ENCODE peak calls at places on chromosomes 1 and 21, in five cellular contexts. F, J, Y, C and A are unnamed samples.

GRCh38 chr1:183022202-183023145 is 746 bp upstream of the LAMC1 start:
- DNase-seq in Y (peak), F (peak), C (peak), J (peak), A (peak)

GRCh38 chr1:5390497-5390896 is 601.7 kb downstream of the NPHP4 start:
- DNase-seq in C (no peak), F (no peak), J (no peak), Y (no peak), A (no peak)

GRCh38 chr1:17043676-17044075 is 10.2 kb downstream of the SDHB start:
- DNase-seq in Y (no peak), C (no peak), F (no peak), J (no peak), A (no peak)

GRCh38 chr1:44049839-44050238 is 18.6 kb upstream of the SLC6A9 start:
- DNase-seq in J (no peak), F (no peak), C (peak), Y (no peak), A (no peak)

GRCh38 chr1:5053744-5054143 is 399.3 kb downstream of the AJAP1 start:
- DNase-seq in J (no peak), Y (no peak), F (no peak), C (no peak), A (no peak)

GRCh38 chr1:1629430-1630190 is 2.4 kb upstream of the MMP23B start:
- DNase-seq in J (no peak), C (no peak), Y (peak), F (peak), A (peak)

GRCh38 chr1:94653454-94653853 is 111.9 kb upstream of the F3 start:
- DNase-seq in C (no peak), Y (no peak), F (no peak), J (no peak), A (no peak)

GRCh38 chr21:26982767-26983166 is 15.9 kb upstream of the ADAMTS5 start:
- DNase-seq in F (peak), Y (no peak), J (no peak), C (no peak), A (no peak)

GRCh38 chr1:20439282-20439681 is 46.7 kb downstream of the CAMK2N1 start:
- DNase-seq in Y (no peak), F (no peak), C (no peak), J (no peak), A (no peak)

GRCh38 chr1:106608836-106609235 is 447.6 kb upstream of the PRMT6 start:
- DNase-seq in J (no peak), F (no peak), C (no peak), Y (no peak), A (no peak)

GRCh38 chr1:50416553-50417453 is 6.4 kb downstream of the DMRTA2 start:
- DNase-seq in J (no peak), F (no peak), Y (no peak), C (no peak), A (no peak)

GRCh38 chr1:200670215-200671118 is 760 bp upstream of the DDX59 start:
- DNase-seq in C (peak), J (no peak), F (peak), Y (no peak), A (peak)

GRCh38 chr1:230264342-230264741 is 161.8 kb downstream of the PGBD5 start:
- DNase-seq in Y (no peak), C (no peak), F (no peak), J (no peak), A (no peak)

GRCh38 chr1:107609808-107610207 is 355.2 kb downstream of the VAV3 start:
- DNase-seq in C (no peak), F (no peak), J (no peak), Y (no peak), A (no peak)

GRCh38 chr1:175397103-175397502 is 204.5 kb upstream of the KIAA0040 start:
- DNase-seq in C (no peak), Y (no peak), J (no peak), F (no peak), A (no peak)

GRCh38 chr21:41927727-41928409 is 25.9 kb downstream of the C2CD2 start:
- DNase-seq in F (peak), J (no peak), C (no peak), Y (no peak), A (no peak)

GRCh38 chr1:203275656-203276272 is 29.6 kb upstream of the BTG2 start:
- DNase-seq in J (no peak), C (no peak), F (peak), Y (peak), A (no peak)

GRCh38 chr1:8733463-8733862 is 84.0 kb downstream of the RERE start:
- DNase-seq in J (no peak), C (no peak), Y (no peak), F (no peak), A (no peak)

GRCh38 chr1:184559117-184559713 is 172.4 kb downstream of the C1orf21 start:
- DNase-seq in F (no peak), C (no peak), J (no peak), Y (no peak), A (no peak)

GRCh38 chr1:203686091-203686632 is 59.5 kb downstream of the ATP2B4 start:
- DNase-seq in Y (no peak), J (no peak), C (no peak), F (no peak), A (no peak)